ENCODE peak calls at places on chromosomes 4 and X, in eight cellular contexts. One of them, this sample, is unnamed.
A peak's percentile ranks its signal among the peaks of the same experiment; 100 is the strongest.

GRCh38 chr4:175277816-175278215 is 359.7 kb downstream of the ADAM29 start:
- DNase-seq in astrocyte: no peak
- DNase-seq in astrocyte of the cerebellum: no peak
- DNase-seq in astrocyte of the spinal cord: no peak
- DNase-seq in sigmoid colon: no peak
- DNase-seq in fibroblast of mammary gland: no peak
- DNase-seq in WERI-Rb-1: no peak
- DNase-seq in foreskin fibroblast: no peak
- DNase-seq in this sample: no peak

GRCh38 chr4:39686997-39687396 is 10.9 kb upstream of the UBE2K start:
- DNase-seq in astrocyte: no peak
- DNase-seq in astrocyte of the cerebellum: no peak
- DNase-seq in astrocyte of the spinal cord: no peak
- DNase-seq in sigmoid colon: no peak
- DNase-seq in fibroblast of mammary gland: no peak
- DNase-seq in WERI-Rb-1: no peak
- DNase-seq in foreskin fibroblast: no peak
- DNase-seq in this sample: no peak

GRCh38 chr4:28479666-28480065 is 1619.0 kb downstream of the STIM2 start:
- DNase-seq in astrocyte: no peak
- DNase-seq in astrocyte of the cerebellum: no peak
- DNase-seq in astrocyte of the spinal cord: no peak
- DNase-seq in sigmoid colon: no peak
- DNase-seq in fibroblast of mammary gland: no peak
- DNase-seq in WERI-Rb-1: no peak
- DNase-seq in foreskin fibroblast: no peak
- DNase-seq in this sample: no peak

GRCh38 chr4:78565971-78566372 is 14.4 kb downstream of the ANXA3 start:
- DNase-seq in astrocyte: peak; percentile 85
- DNase-seq in astrocyte of the cerebellum: no peak
- DNase-seq in astrocyte of the spinal cord: no peak
- DNase-seq in sigmoid colon: no peak
- DNase-seq in fibroblast of mammary gland: peak; percentile 62
- DNase-seq in WERI-Rb-1: no peak
- DNase-seq in foreskin fibroblast: peak; percentile 50
- DNase-seq in this sample: peak; percentile 69

GRCh38 chr4:72326692-72327632 is 242.1 kb downstream of the ADAMTS3 start:
- DNase-seq in astrocyte: peak; percentile 25
- DNase-seq in astrocyte of the cerebellum: peak; percentile 20
- DNase-seq in astrocyte of the spinal cord: peak; percentile 61
- DNase-seq in sigmoid colon: no peak
- DNase-seq in fibroblast of mammary gland: peak; percentile 57
- DNase-seq in WERI-Rb-1: peak; percentile 10
- DNase-seq in foreskin fibroblast: no peak
- DNase-seq in this sample: peak; percentile 75

GRCh38 chrX:40122487-40122886 is 24.7 kb upstream of the BCOR start:
- DNase-seq in astrocyte: no peak
- DNase-seq in astrocyte of the cerebellum: no peak
- DNase-seq in astrocyte of the spinal cord: no peak
- DNase-seq in sigmoid colon: no peak
- DNase-seq in fibroblast of mammary gland: no peak
- DNase-seq in WERI-Rb-1: no peak
- DNase-seq in foreskin fibroblast: no peak
- DNase-seq in this sample: no peak

GRCh38 chr4:144646523-144647094 is 653 bp downstream of the HHIP start:
- DNase-seq in astrocyte: no peak
- DNase-seq in astrocyte of the cerebellum: no peak
- DNase-seq in astrocyte of the spinal cord: peak; percentile 32
- DNase-seq in sigmoid colon: no peak
- DNase-seq in fibroblast of mammary gland: no peak
- DNase-seq in WERI-Rb-1: peak; percentile 70
- DNase-seq in foreskin fibroblast: no peak
- DNase-seq in this sample: peak; percentile 24

GRCh38 chr4:172786039-172786792 is 382.4 kb upstream of the GALNT7 start:
- DNase-seq in astrocyte: peak; percentile 53
- DNase-seq in astrocyte of the cerebellum: peak; percentile 8
- DNase-seq in astrocyte of the spinal cord: peak; percentile 36
- DNase-seq in sigmoid colon: no peak
- DNase-seq in fibroblast of mammary gland: peak; percentile 18
- DNase-seq in WERI-Rb-1: no peak
- DNase-seq in foreskin fibroblast: no peak
- DNase-seq in this sample: peak; percentile 34

GRCh38 chrX:153410328-153410727 is 944 bp upstream of the ZFP92 start:
- DNase-seq in astrocyte: no peak
- DNase-seq in astrocyte of the cerebellum: no peak
- DNase-seq in astrocyte of the spinal cord: no peak
- DNase-seq in sigmoid colon: no peak
- DNase-seq in fibroblast of mammary gland: no peak
- DNase-seq in WERI-Rb-1: no peak
- DNase-seq in foreskin fibroblast: no peak
- DNase-seq in this sample: no peak

GRCh38 chr4:15600176-15600575 is 55.0 kb downstream of the FBXL5 start:
- DNase-seq in astrocyte: no peak
- DNase-seq in astrocyte of the cerebellum: no peak
- DNase-seq in astrocyte of the spinal cord: no peak
- DNase-seq in sigmoid colon: no peak
- DNase-seq in fibroblast of mammary gland: no peak
- DNase-seq in WERI-Rb-1: no peak
- DNase-seq in foreskin fibroblast: no peak
- DNase-seq in this sample: no peak

GRCh38 chr4:94472056-94472826 is 20.5 kb downstream of the PDLIM5 start:
- DNase-seq in astrocyte: peak; percentile 91
- DNase-seq in astrocyte of the cerebellum: peak; percentile 62
- DNase-seq in astrocyte of the spinal cord: peak; percentile 73
- DNase-seq in sigmoid colon: no peak
- DNase-seq in fibroblast of mammary gland: peak; percentile 75
- DNase-seq in WERI-Rb-1: no peak
- DNase-seq in foreskin fibroblast: peak; percentile 70
- DNase-seq in this sample: peak; percentile 60

GRCh38 chr4:77194366-77194765 is 37.4 kb downstream of the CCNG2 start:
- DNase-seq in astrocyte: no peak
- DNase-seq in astrocyte of the cerebellum: no peak
- DNase-seq in astrocyte of the spinal cord: no peak
- DNase-seq in sigmoid colon: no peak
- DNase-seq in fibroblast of mammary gland: no peak
- DNase-seq in WERI-Rb-1: no peak
- DNase-seq in foreskin fibroblast: no peak
- DNase-seq in this sample: no peak

GRCh38 chr4:168522371-168522770 is 25.5 kb downstream of the PALLD start:
- DNase-seq in astrocyte: no peak
- DNase-seq in astrocyte of the cerebellum: no peak
- DNase-seq in astrocyte of the spinal cord: no peak
- DNase-seq in sigmoid colon: no peak
- DNase-seq in fibroblast of mammary gland: no peak
- DNase-seq in WERI-Rb-1: no peak
- DNase-seq in foreskin fibroblast: no peak
- DNase-seq in this sample: no peak

GRCh38 chr4:18051281-18051680 is 29.7 kb upstream of the LCORL start:
- DNase-seq in astrocyte: no peak
- DNase-seq in astrocyte of the cerebellum: no peak
- DNase-seq in astrocyte of the spinal cord: no peak
- DNase-seq in sigmoid colon: no peak
- DNase-seq in fibroblast of mammary gland: peak; percentile 37
- DNase-seq in WERI-Rb-1: no peak
- DNase-seq in foreskin fibroblast: peak; percentile 68
- DNase-seq in this sample: no peak

GRCh38 chrX:134753185-134754008 is 95.1 kb upstream of the PLAC1 start:
- DNase-seq in astrocyte: no peak
- DNase-seq in astrocyte of the cerebellum: peak; percentile 4
- DNase-seq in astrocyte of the spinal cord: peak; percentile 50
- DNase-seq in sigmoid colon: no peak
- DNase-seq in fibroblast of mammary gland: peak; percentile 75
- DNase-seq in WERI-Rb-1: peak; percentile 14
- DNase-seq in foreskin fibroblast: peak; percentile 34
- DNase-seq in this sample: peak; percentile 75

GRCh38 chr4:113223001-113223400 is 173.5 kb downstream of the ANK2 start:
- DNase-seq in astrocyte: no peak
- DNase-seq in astrocyte of the cerebellum: no peak
- DNase-seq in astrocyte of the spinal cord: no peak
- DNase-seq in sigmoid colon: no peak
- DNase-seq in fibroblast of mammary gland: no peak
- DNase-seq in WERI-Rb-1: no peak
- DNase-seq in foreskin fibroblast: peak; percentile 31
- DNase-seq in this sample: no peak

GRCh38 chr4:5409980-5410618 is 298.3 kb downstream of the EVC2 start:
- DNase-seq in astrocyte: no peak
- DNase-seq in astrocyte of the cerebellum: no peak
- DNase-seq in astrocyte of the spinal cord: no peak
- DNase-seq in sigmoid colon: no peak
- DNase-seq in fibroblast of mammary gland: no peak
- DNase-seq in WERI-Rb-1: peak; percentile 17
- DNase-seq in foreskin fibroblast: no peak
- DNase-seq in this sample: no peak

DNA sequence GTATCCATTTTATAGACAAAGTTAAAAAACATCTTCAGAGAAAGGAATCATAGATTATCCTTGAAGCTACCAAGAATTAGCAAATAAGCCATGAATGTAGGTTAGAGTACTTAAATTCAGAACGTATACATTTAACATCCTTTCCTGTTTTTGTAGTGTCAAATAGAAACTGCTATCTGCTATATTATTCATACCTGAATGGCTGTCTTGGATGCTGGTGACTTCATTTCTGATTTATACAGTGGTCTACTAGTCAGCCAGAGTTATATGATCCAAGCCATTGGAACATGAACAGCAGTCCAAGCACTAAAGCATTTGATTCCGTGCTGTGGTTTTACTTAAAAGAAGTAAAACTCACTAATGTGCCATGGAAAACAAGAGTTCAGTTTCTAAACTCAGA is 58.3 kb upstream of the VSIG4 start:
- DNase-seq in astrocyte: no peak
- DNase-seq in astrocyte of the cerebellum: no peak
- DNase-seq in astrocyte of the spinal cord: no peak
- DNase-seq in sigmoid colon: no peak
- DNase-seq in fibroblast of mammary gland: no peak
- DNase-seq in WERI-Rb-1: no peak
- DNase-seq in foreskin fibroblast: no peak
- DNase-seq in this sample: no peak
- H3K4me3 ChIP-seq in astrocyte: no peak overlapping the region
- H3K4me3 ChIP-seq in astrocyte of the cerebellum: no peak overlapping the region
- H3K4me3 ChIP-seq in astrocyte of the spinal cord: no peak overlapping the region
- H3K4me3 ChIP-seq in sigmoid colon: no peak overlapping the region
- H3K4me3 ChIP-seq in fibroblast of mammary gland: no peak overlapping the region
- H3K4me3 ChIP-seq in WERI-Rb-1: no peak overlapping the region
- H3K4me3 ChIP-seq in foreskin fibroblast: no peak overlapping the region
- H3K4me3 ChIP-seq in this sample: no peak overlapping the region

GRCh38 chrX:10851809-10852208 is 231.4 kb upstream of the MID1 start:
- DNase-seq in astrocyte: no peak
- DNase-seq in astrocyte of the cerebellum: no peak
- DNase-seq in astrocyte of the spinal cord: no peak
- DNase-seq in sigmoid colon: no peak
- DNase-seq in fibroblast of mammary gland: no peak
- DNase-seq in WERI-Rb-1: no peak
- DNase-seq in foreskin fibroblast: no peak
- DNase-seq in this sample: no peak

GRCh38 chrX:10856797-10857196 is 236.4 kb upstream of the MID1 start:
- DNase-seq in astrocyte: no peak
- DNase-seq in astrocyte of the cerebellum: no peak
- DNase-seq in astrocyte of the spinal cord: no peak
- DNase-seq in sigmoid colon: no peak
- DNase-seq in fibroblast of mammary gland: no peak
- DNase-seq in WERI-Rb-1: no peak
- DNase-seq in foreskin fibroblast: no peak
- DNase-seq in this sample: no peak

GRCh38 chrX:10859353-10859752 is 239.0 kb upstream of the MID1 start:
- DNase-seq in astrocyte: no peak
- DNase-seq in astrocyte of the cerebellum: no peak
- DNase-seq in astrocyte of the spinal cord: no peak
- DNase-seq in sigmoid colon: no peak
- DNase-seq in fibroblast of mammary gland: no peak
- DNase-seq in WERI-Rb-1: no peak
- DNase-seq in foreskin fibroblast: peak; percentile 3
- DNase-seq in this sample: no peak

GRCh38 chrX:10855845-10856244 is 235.5 kb upstream of the MID1 start:
- DNase-seq in astrocyte: no peak
- DNase-seq in astrocyte of the cerebellum: no peak
- DNase-seq in astrocyte of the spinal cord: no peak
- DNase-seq in sigmoid colon: no peak
- DNase-seq in fibroblast of mammary gland: no peak
- DNase-seq in WERI-Rb-1: no peak
- DNase-seq in foreskin fibroblast: no peak
- DNase-seq in this sample: peak; percentile 23

DNA sequence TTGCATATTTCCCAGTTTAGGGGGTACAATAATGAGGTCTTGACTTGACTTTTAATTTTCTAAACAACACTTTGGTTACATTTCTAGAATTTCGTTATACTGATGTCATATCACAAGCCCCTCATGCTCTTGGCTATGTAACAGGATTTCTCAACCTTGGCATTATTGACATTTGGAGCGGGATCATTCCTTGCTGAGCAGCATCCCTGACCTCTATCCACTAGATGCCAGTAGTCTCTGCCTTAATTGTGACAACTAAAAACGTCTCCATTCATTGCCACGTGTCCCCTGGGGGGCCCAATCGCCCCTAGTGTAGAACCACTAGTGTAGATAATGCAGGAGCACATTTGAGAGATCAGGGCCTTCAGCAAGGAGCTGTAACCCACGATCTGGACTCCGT is 234.2 kb upstream of the MID1 start:
- DNase-seq in astrocyte: no peak
- DNase-seq in astrocyte of the cerebellum: no peak
- DNase-seq in astrocyte of the spinal cord: no peak
- DNase-seq in sigmoid colon: no peak
- DNase-seq in fibroblast of mammary gland: no peak
- DNase-seq in WERI-Rb-1: no peak
- DNase-seq in foreskin fibroblast: no peak
- DNase-seq in this sample: peak; percentile 15
- TF ChIP-seq CTCF in astrocyte: no peak
- TF ChIP-seq CTCF in astrocyte of the cerebellum: no peak
- TF ChIP-seq CTCF in astrocyte of the spinal cord: no peak
- TF ChIP-seq CTCF in sigmoid colon: no peak
- TF ChIP-seq CTCF in fibroblast of mammary gland: no peak
- TF ChIP-seq CTCF in WERI-Rb-1: no peak
- TF ChIP-seq CTCF in foreskin fibroblast: no peak
- TF ChIP-seq CTCF in this sample: peak; percentile 24

DNA sequence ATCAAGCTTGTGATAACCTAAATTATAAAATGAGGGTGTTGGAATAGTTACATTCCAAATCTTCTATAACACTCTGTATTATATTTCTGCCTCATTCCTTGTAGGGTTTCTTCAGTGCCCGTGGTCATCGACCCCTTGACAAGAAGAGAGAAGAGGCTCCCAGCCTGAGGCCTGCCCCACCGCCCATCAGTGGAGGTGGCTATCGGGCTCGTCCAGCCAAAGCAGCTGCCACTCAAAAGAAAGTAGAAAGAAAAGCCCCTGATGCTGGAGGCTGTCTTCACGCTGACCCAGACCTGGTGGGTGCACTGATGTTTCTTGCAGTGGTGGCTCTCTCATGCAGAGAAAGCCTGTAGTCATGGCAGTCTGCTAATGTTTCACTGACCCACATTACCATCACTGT is 2.9 kb downstream of the FGB start:
- DNase-seq in astrocyte: no peak
- DNase-seq in astrocyte of the cerebellum: no peak
- DNase-seq in astrocyte of the spinal cord: no peak
- DNase-seq in sigmoid colon: no peak
- DNase-seq in fibroblast of mammary gland: no peak
- DNase-seq in WERI-Rb-1: no peak
- DNase-seq in foreskin fibroblast: no peak
- DNase-seq in this sample: no peak
- H3K4me3 ChIP-seq in astrocyte: no peak overlapping the region
- H3K4me3 ChIP-seq in astrocyte of the cerebellum: no peak overlapping the region
- H3K4me3 ChIP-seq in astrocyte of the spinal cord: no peak overlapping the region
- H3K4me3 ChIP-seq in sigmoid colon: no peak overlapping the region
- H3K4me3 ChIP-seq in fibroblast of mammary gland: no peak overlapping the region
- H3K4me3 ChIP-seq in WERI-Rb-1: no peak overlapping the region
- H3K4me3 ChIP-seq in foreskin fibroblast: no peak overlapping the region
- H3K4me3 ChIP-seq in this sample: no peak overlapping the region

GRCh38 chr4:82721819-82722423 is 76.7 kb downstream of the SCD5 start:
- DNase-seq in astrocyte: peak; percentile 17
- DNase-seq in astrocyte of the cerebellum: no peak
- DNase-seq in astrocyte of the spinal cord: no peak
- DNase-seq in sigmoid colon: no peak
- DNase-seq in fibroblast of mammary gland: no peak
- DNase-seq in WERI-Rb-1: peak; percentile 42
- DNase-seq in foreskin fibroblast: no peak
- DNase-seq in this sample: peak; percentile 38
- TF ChIP-seq CTCF in astrocyte: peak; percentile 25
- TF ChIP-seq CTCF in astrocyte of the cerebellum: peak; percentile 44
- TF ChIP-seq CTCF in astrocyte of the spinal cord: peak; percentile 52
- TF ChIP-seq CTCF in sigmoid colon: no peak
- TF ChIP-seq CTCF in fibroblast of mammary gland: peak; percentile 22
- TF ChIP-seq CTCF in WERI-Rb-1: peak; percentile 56
- TF ChIP-seq CTCF in foreskin fibroblast: peak; percentile 59
- TF ChIP-seq CTCF in this sample: peak; percentile 43